ENCODE peak calls at places on chromosomes 4 and X, in eight cellular contexts. R, G, V, X, C, U, B and D are unnamed samples.

GRCh38 chr4:114780205-114780604 is 181.6 kb downstream of the UGT8 start:
- DNase-seq in R (peak; percentile 1), G (no peak), V (peak; percentile 5), X (peak; percentile 15), C (no peak), U (no peak), B (peak; percentile 45), D (no peak)

GRCh38 chr4:102169345-102169744 is 175.9 kb downstream of the SLC39A8 start:
- DNase-seq in R (no peak), G (no peak), V (no peak), X (no peak), C (no peak), U (no peak), B (no peak), D (no peak)

GRCh38 chrX:27918799-27919198 is 62.5 kb downstream of the DCAF8L1 start:
- DNase-seq in R (no peak), G (no peak), V (no peak), X (no peak), C (no peak), U (no peak), B (no peak), D (no peak)

GRCh38 chr4:105140684-105141490 is 5.8 kb upstream of the TET2 start:
- DNase-seq in R (peak; percentile 29), G (peak; percentile 56), V (peak; percentile 56), X (no peak), C (no peak), U (no peak), B (peak; percentile 79), D (no peak)

GRCh38 chr4:181150173-181150572 is 1093.0 kb upstream of the TENM3 start:
- DNase-seq in R (no peak), G (no peak), V (no peak), X (no peak), C (no peak), U (no peak), B (no peak), D (peak; percentile 71)

GRCh38 chrX:119406739-119407138 is 7.6 kb downstream of the SLC25A43 start:
- DNase-seq in R (no peak), G (no peak), V (no peak), X (no peak), C (no peak), U (no peak), B (no peak), D (no peak)

GRCh38 chr4:38323141-38323634 is 340.8 kb upstream of the KLF3 start:
- DNase-seq in R (no peak), G (no peak), V (peak; percentile 31), X (peak; percentile 42), C (no peak), U (no peak), B (no peak), D (no peak)

GRCh38 chr4:167897116-167897515 is 195.2 kb upstream of the ANXA10 start:
- DNase-seq in R (peak; percentile 56), G (no peak), V (peak; percentile 7), X (peak; percentile 45), C (no peak), U (no peak), B (no peak), D (no peak)

GRCh38 chr4:185774076-185774731 is 37.8 kb downstream of the SORBS2 start:
- DNase-seq in R (no peak), G (no peak), V (no peak), X (no peak), C (no peak), U (no peak), B (no peak), D (no peak)

GRCh38 chrX:124098089-124098488 is 136.6 kb downstream of the STAG2 start:
- DNase-seq in R (peak; percentile 9), G (no peak), V (peak; percentile 21), X (peak; percentile 4), C (no peak), U (no peak), B (peak; percentile 71), D (no peak)

GRCh38 chr4:61200991-61201526 is 933 bp downstream of the ADGRL3 start:
- DNase-seq in R (no peak), G (no peak), V (no peak), X (no peak), C (no peak), U (peak; percentile 42), B (no peak), D (no peak)

GRCh38 chr4:144557404-144557803 is 88.6 kb upstream of the HHIP start:
- DNase-seq in R (no peak), G (no peak), V (no peak), X (no peak), C (no peak), U (no peak), B (no peak), D (no peak)

GRCh38 chr4:911871-912490 is 20.1 kb downstream of the GAK start:
- DNase-seq in R (no peak), G (no peak), V (no peak), X (no peak), C (peak; percentile 11), U (peak; percentile 31), B (no peak), D (no peak)

GRCh38 chr4:122827899-122828601 is 1.4 kb downstream of the FGF2 start:
- DNase-seq in R (peak; percentile 48), G (no peak), V (peak; percentile 93), X (no peak), C (no peak), U (no peak), B (peak; percentile 75), D (peak; percentile 72)

GRCh38 chr4:80336582-80336981 is 1.1 kb downstream of the CFAP299 start:
- DNase-seq in R (no peak), G (no peak), V (peak; percentile 5), X (no peak), C (no peak), U (no peak), B (peak; percentile 39), D (no peak)

GRCh38 chrX:22958250-22958649 is 41.5 kb upstream of the DDX53 start:
- DNase-seq in R (no peak), G (no peak), V (no peak), X (no peak), C (no peak), U (no peak), B (no peak), D (no peak)

GRCh38 chr4:5783486-5783885 is 72.5 kb downstream of the EVC start:
- DNase-seq in R (no peak), G (peak; percentile 17), V (no peak), X (no peak), C (no peak), U (no peak), B (no peak), D (no peak)

GRCh38 chr4:184462724-184463123 is 11.6 kb downstream of the IRF2 start:
- DNase-seq in R (no peak), G (no peak), V (no peak), X (no peak), C (no peak), U (no peak), B (no peak), D (no peak)

GRCh38 chrX:154603438-154604430 is 15.3 kb downstream of the CTAG1B start:
- DNase-seq in R (peak; percentile 53), G (peak; percentile 29), V (no peak), X (no peak), C (no peak), U (no peak), B (peak; percentile 11), D (peak; percentile 32)

GRCh38 chr4:80199004-80199579 is 1.8 kb downstream of the PRDM8 start:
- DNase-seq in R (no peak), G (no peak), V (no peak), X (no peak), C (no peak), U (no peak), B (no peak), D (no peak)

GRCh38 chr4:111210576-111210975 is 587.7 kb upstream of the PITX2 start:
- DNase-seq in R (no peak), G (no peak), V (peak; percentile 2), X (no peak), C (no peak), U (no peak), B (no peak), D (no peak)
- H3K4me3 ChIP-seq in R (no peak overlapping the region), G (no peak overlapping the region), V (no peak overlapping the region), X (no peak overlapping the region), C (no peak overlapping the region), U (no peak overlapping the region), B (no peak overlapping the region), D (no peak overlapping the region)

GRCh38 chr4:15001248-15001824 is 945 bp upstream of the CPEB2 start:
- DNase-seq in R (peak; percentile 85), G (peak; percentile 70), V (peak; percentile 83), X (peak; percentile 79), C (peak; percentile 74), U (peak; percentile 85), B (peak; percentile 55), D (peak; percentile 78)
- H3K4me3 ChIP-seq in R (peak overlapping the region; percentile 81), G (peak overlapping the region; percentile 77), V (peak overlapping the region; percentile 75), X (peak overlapping the region; percentile 87), C (peak overlapping the region; percentile 88), U (peak overlapping the region; percentile 85), B (peak overlapping the region; percentile 92), D (peak overlapping the region; percentile 84)

DNA sequence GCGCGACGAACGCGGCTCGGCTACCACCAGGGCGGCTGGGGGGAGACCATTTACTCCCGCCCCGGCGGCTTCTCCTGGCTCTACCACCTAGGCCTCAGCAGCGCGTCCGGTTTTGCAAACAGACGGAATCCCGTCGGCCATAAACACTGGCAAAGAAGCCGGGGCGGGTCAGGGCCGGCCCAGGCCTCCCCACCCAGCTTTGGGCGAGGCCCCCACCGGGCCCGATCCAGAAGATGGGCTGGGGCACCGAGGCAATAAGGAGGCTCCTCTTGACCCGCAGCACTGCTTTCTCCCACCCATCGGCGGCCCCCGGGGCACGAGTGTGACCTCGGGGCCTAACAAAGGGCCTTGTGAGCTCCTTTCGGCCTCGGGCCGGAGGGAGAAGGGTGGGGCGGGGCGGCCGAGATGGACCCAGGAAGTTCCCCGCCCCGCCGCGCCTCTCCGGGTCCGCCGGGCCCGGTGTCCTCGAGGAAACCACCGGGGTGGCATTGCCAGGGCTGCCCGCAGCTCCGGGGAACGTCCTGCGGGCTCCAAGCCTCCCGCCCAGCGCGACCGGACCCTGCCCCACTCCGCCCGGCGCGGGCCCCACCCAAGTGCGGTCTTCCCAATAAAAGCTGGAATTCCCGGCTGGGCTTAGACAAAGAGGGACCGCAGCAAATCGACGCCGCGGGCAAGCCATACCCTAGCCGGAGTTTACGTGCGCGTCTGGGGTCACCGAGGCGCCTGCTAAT is 5.9 kb downstream of the BCOR start:
- DNase-seq in R (no peak), G (no peak), V (no peak), X (no peak), C (no peak), U (no peak), B (no peak), D (no peak)
- H3K4me3 ChIP-seq in R (no peak overlapping the region), G (no peak overlapping the region), V (no peak overlapping the region), X (no peak overlapping the region), C (no peak overlapping the region), U (no peak overlapping the region), B (peak overlapping the region; percentile 7), D (no peak overlapping the region)

GRCh38 chr4:53477038-53477565 is 99.7 kb downstream of the FIP1L1 start:
- DNase-seq in R (no peak), G (no peak), V (no peak), X (no peak), C (no peak), U (no peak), B (no peak), D (no peak)
- H3K4me3 ChIP-seq in R (no peak overlapping the region), G (no peak overlapping the region), V (no peak overlapping the region), X (no peak overlapping the region), C (no peak overlapping the region), U (no peak overlapping the region), B (no peak overlapping the region), D (no peak overlapping the region)

GRCh38 chrX:55522577-55523254 is 33.1 kb upstream of the USP51 start:
- DNase-seq in R (no peak), G (no peak), V (no peak), X (no peak), C (no peak), U (peak; percentile 36), B (no peak), D (no peak)

GRCh38 chrX:55521687-55522086 is 32.0 kb upstream of the USP51 start:
- DNase-seq in R (no peak), G (no peak), V (no peak), X (no peak), C (no peak), U (no peak), B (no peak), D (no peak)

GRCh38 chrX:55524487-55524886 is 34.8 kb upstream of the USP51 start:
- DNase-seq in R (no peak), G (no peak), V (no peak), X (no peak), C (no peak), U (no peak), B (no peak), D (no peak)
- H3K4me3 ChIP-seq in R (no peak overlapping the region), G (no peak overlapping the region), V (no peak overlapping the region), X (no peak overlapping the region), C (no peak overlapping the region), U (no peak overlapping the region), B (no peak overlapping the region), D (no peak overlapping the region)